ENCODE peak calls at places on chromosomes 12 and 14, in five cellular contexts. One of them, this sample, is unnamed.

GRCh38 chr12:42798811-42799438 is 209.4 kb upstream of the PRICKLE1 start:
- DNase-seq in IMR-90: peak; percentile 76
- DNase-seq in left ventricle myocardium inferior: no peak
- DNase-seq in stimulated activated CD4-positive, alpha-beta T cell treated with anti-CD3 and anti-CD28 coated beads, Interleukin-12 subunit alpha, Interleukin-12 subunit beta, amount 100 ng/mL, for 4 hours: no peak
- DNase-seq in NCI-H1694: no peak
- DNase-seq in this sample: no peak

GRCh38 chr12:124392991-124393790 is 98.3 kb downstream of the RFLNA start:
- DNase-seq in NCI-H1694: no peak
- DNase-seq in stimulated activated CD4-positive, alpha-beta T cell treated with anti-CD3 and anti-CD28 coated beads, Interleukin-12 subunit alpha, Interleukin-12 subunit beta, amount 100 ng/mL, for 4 hours: no peak
- DNase-seq in left ventricle myocardium inferior: peak; percentile 94
- DNase-seq in IMR-90: peak; percentile 58
- DNase-seq in this sample: peak; percentile 95

GRCh38 chr14:51458563-51458955 is 193.2 kb upstream of the FRMD6 start:
- DNase-seq in stimulated activated CD4-positive, alpha-beta T cell treated with anti-CD3 and anti-CD28 coated beads, Interleukin-12 subunit alpha, Interleukin-12 subunit beta, amount 100 ng/mL, for 4 hours: no peak
- DNase-seq in IMR-90: peak; percentile 99
- DNase-seq in left ventricle myocardium inferior: no peak
- DNase-seq in NCI-H1694: no peak
- DNase-seq in this sample: no peak

GRCh38 chr14:91177797-91178147 is 63.9 kb downstream of the DGLUCY start:
- DNase-seq in IMR-90: no peak
- DNase-seq in NCI-H1694: no peak
- DNase-seq in stimulated activated CD4-positive, alpha-beta T cell treated with anti-CD3 and anti-CD28 coated beads, Interleukin-12 subunit alpha, Interleukin-12 subunit beta, amount 100 ng/mL, for 4 hours: no peak
- DNase-seq in left ventricle myocardium inferior: no peak
- DNase-seq in this sample: no peak

GRCh38 chr12:56808954-56809353 is 45.8 kb downstream of the HSD17B6 start:
- DNase-seq in left ventricle myocardium inferior: no peak
- DNase-seq in NCI-H1694: no peak
- DNase-seq in IMR-90: no peak
- DNase-seq in stimulated activated CD4-positive, alpha-beta T cell treated with anti-CD3 and anti-CD28 coated beads, Interleukin-12 subunit alpha, Interleukin-12 subunit beta, amount 100 ng/mL, for 4 hours: no peak
- DNase-seq in this sample: no peak

GRCh38 chr12:46886541-46887041 is 60.8 kb upstream of the SLC38A4 start:
- DNase-seq in NCI-H1694: no peak
- DNase-seq in left ventricle myocardium inferior: no peak
- DNase-seq in stimulated activated CD4-positive, alpha-beta T cell treated with anti-CD3 and anti-CD28 coated beads, Interleukin-12 subunit alpha, Interleukin-12 subunit beta, amount 100 ng/mL, for 4 hours: no peak
- DNase-seq in IMR-90: peak; percentile 51
- DNase-seq in this sample: no peak

GRCh38 chr14:96038920-96039632 is at the start of gene C14orf132:
- DNase-seq in left ventricle myocardium inferior: peak; percentile 66
- DNase-seq in NCI-H1694: peak; percentile 72
- DNase-seq in stimulated activated CD4-positive, alpha-beta T cell treated with anti-CD3 and anti-CD28 coated beads, Interleukin-12 subunit alpha, Interleukin-12 subunit beta, amount 100 ng/mL, for 4 hours: peak; percentile 65
- DNase-seq in IMR-90: peak; percentile 48
- DNase-seq in this sample: peak; percentile 80

GRCh38 chr12:67669925-67670631 is 21.5 kb downstream of the DYRK2 start:
- DNase-seq in IMR-90: no peak
- DNase-seq in stimulated activated CD4-positive, alpha-beta T cell treated with anti-CD3 and anti-CD28 coated beads, Interleukin-12 subunit alpha, Interleukin-12 subunit beta, amount 100 ng/mL, for 4 hours: no peak
- DNase-seq in left ventricle myocardium inferior: no peak
- DNase-seq in NCI-H1694: no peak
- DNase-seq in this sample: no peak

GRCh38 chr12:111692575-111693210 is 6.8 kb downstream of the ACAD10 start:
- DNase-seq in NCI-H1694: no peak
- DNase-seq in IMR-90: peak; percentile 15
- DNase-seq in stimulated activated CD4-positive, alpha-beta T cell treated with anti-CD3 and anti-CD28 coated beads, Interleukin-12 subunit alpha, Interleukin-12 subunit beta, amount 100 ng/mL, for 4 hours: no peak
- DNase-seq in left ventricle myocardium inferior: no peak
- DNase-seq in this sample: no peak

GRCh38 chr14:29724991-29725390 is 202.7 kb downstream of the PRKD1 start:
- DNase-seq in NCI-H1694: no peak
- DNase-seq in IMR-90: peak; percentile 63
- DNase-seq in left ventricle myocardium inferior: no peak
- DNase-seq in stimulated activated CD4-positive, alpha-beta T cell treated with anti-CD3 and anti-CD28 coated beads, Interleukin-12 subunit alpha, Interleukin-12 subunit beta, amount 100 ng/mL, for 4 hours: no peak
- DNase-seq in this sample: no peak

GRCh38 chr14:51849095-51849494 is 11.3 kb upstream of the GNG2 start:
- DNase-seq in left ventricle myocardium inferior: no peak
- DNase-seq in NCI-H1694: no peak
- DNase-seq in IMR-90: peak; percentile 51
- DNase-seq in stimulated activated CD4-positive, alpha-beta T cell treated with anti-CD3 and anti-CD28 coated beads, Interleukin-12 subunit alpha, Interleukin-12 subunit beta, amount 100 ng/mL, for 4 hours: no peak
- DNase-seq in this sample: no peak

GRCh38 chr14:95577067-95577800 is 42.4 kb downstream of the GLRX5 start:
- DNase-seq in left ventricle myocardium inferior: no peak
- DNase-seq in stimulated activated CD4-positive, alpha-beta T cell treated with anti-CD3 and anti-CD28 coated beads, Interleukin-12 subunit alpha, Interleukin-12 subunit beta, amount 100 ng/mL, for 4 hours: no peak
- DNase-seq in NCI-H1694: no peak
- DNase-seq in IMR-90: no peak
- DNase-seq in this sample: no peak

GRCh38 chr12:62914443-62914909 is 20.5 kb downstream of the PPM1H start:
- DNase-seq in IMR-90: no peak
- DNase-seq in left ventricle myocardium inferior: no peak
- DNase-seq in stimulated activated CD4-positive, alpha-beta T cell treated with anti-CD3 and anti-CD28 coated beads, Interleukin-12 subunit alpha, Interleukin-12 subunit beta, amount 100 ng/mL, for 4 hours: no peak
- DNase-seq in NCI-H1694: no peak
- DNase-seq in this sample: no peak

GRCh38 chr12:108649126-108649525 is 15.4 kb upstream of the SELPLG start:
- DNase-seq in NCI-H1694: no peak
- DNase-seq in left ventricle myocardium inferior: no peak
- DNase-seq in stimulated activated CD4-positive, alpha-beta T cell treated with anti-CD3 and anti-CD28 coated beads, Interleukin-12 subunit alpha, Interleukin-12 subunit beta, amount 100 ng/mL, for 4 hours: no peak
- DNase-seq in IMR-90: peak; percentile 75
- DNase-seq in this sample: no peak

GRCh38 chr14:67191768-67192290 is 2.6 kb downstream of the GARIN2 start:
- DNase-seq in IMR-90: peak; percentile 48
- DNase-seq in left ventricle myocardium inferior: no peak
- DNase-seq in stimulated activated CD4-positive, alpha-beta T cell treated with anti-CD3 and anti-CD28 coated beads, Interleukin-12 subunit alpha, Interleukin-12 subunit beta, amount 100 ng/mL, for 4 hours: no peak
- DNase-seq in NCI-H1694: no peak
- DNase-seq in this sample: no peak

GRCh38 chr12:80218925-80219714 is 119.8 kb downstream of the OTOGL start:
- DNase-seq in stimulated activated CD4-positive, alpha-beta T cell treated with anti-CD3 and anti-CD28 coated beads, Interleukin-12 subunit alpha, Interleukin-12 subunit beta, amount 100 ng/mL, for 4 hours: no peak
- DNase-seq in NCI-H1694: no peak
- DNase-seq in IMR-90: no peak
- DNase-seq in left ventricle myocardium inferior: peak; percentile 15
- DNase-seq in this sample: peak; percentile 24

GRCh38 chr14:68687746-68688145 is 105.1 kb downstream of the ZFP36L1 start:
- DNase-seq in NCI-H1694: no peak
- DNase-seq in left ventricle myocardium inferior: no peak
- DNase-seq in IMR-90: peak; percentile 92
- DNase-seq in stimulated activated CD4-positive, alpha-beta T cell treated with anti-CD3 and anti-CD28 coated beads, Interleukin-12 subunit alpha, Interleukin-12 subunit beta, amount 100 ng/mL, for 4 hours: no peak
- DNase-seq in this sample: no peak

GRCh38 chr12:82862876-82863649 is 176.4 kb downstream of the TMTC2 start:
- DNase-seq in stimulated activated CD4-positive, alpha-beta T cell treated with anti-CD3 and anti-CD28 coated beads, Interleukin-12 subunit alpha, Interleukin-12 subunit beta, amount 100 ng/mL, for 4 hours: no peak
- DNase-seq in left ventricle myocardium inferior: no peak
- DNase-seq in IMR-90: no peak
- DNase-seq in NCI-H1694: no peak
- DNase-seq in this sample: no peak

GRCh38 chr12:64781374-64782029 is 22.3 kb upstream of the GNS start:
- DNase-seq in NCI-H1694: no peak
- DNase-seq in IMR-90: no peak
- DNase-seq in left ventricle myocardium inferior: no peak
- DNase-seq in stimulated activated CD4-positive, alpha-beta T cell treated with anti-CD3 and anti-CD28 coated beads, Interleukin-12 subunit alpha, Interleukin-12 subunit beta, amount 100 ng/mL, for 4 hours: no peak
- DNase-seq in this sample: no peak

GRCh38 chr12:69822205-69822860 is 2.7 kb upstream of the MYRFL start:
- DNase-seq in NCI-H1694: no peak
- DNase-seq in left ventricle myocardium inferior: no peak
- DNase-seq in stimulated activated CD4-positive, alpha-beta T cell treated with anti-CD3 and anti-CD28 coated beads, Interleukin-12 subunit alpha, Interleukin-12 subunit beta, amount 100 ng/mL, for 4 hours: no peak
- DNase-seq in IMR-90: no peak
- DNase-seq in this sample: no peak

GRCh38 chr12:1593232-1594044 is 943 bp downstream of the FBXL14 start:
- DNase-seq in stimulated activated CD4-positive, alpha-beta T cell treated with anti-CD3 and anti-CD28 coated beads, Interleukin-12 subunit alpha, Interleukin-12 subunit beta, amount 100 ng/mL, for 4 hours: peak; percentile 47
- DNase-seq in NCI-H1694: peak; percentile 28
- DNase-seq in left ventricle myocardium inferior: peak; percentile 48
- DNase-seq in IMR-90: no peak
- DNase-seq in this sample: peak; percentile 58

GRCh38 chr12:67151891-67152290 is 117.3 kb upstream of the CAND1 start:
- DNase-seq in IMR-90: no peak
- DNase-seq in left ventricle myocardium inferior: no peak
- DNase-seq in NCI-H1694: no peak
- DNase-seq in stimulated activated CD4-positive, alpha-beta T cell treated with anti-CD3 and anti-CD28 coated beads, Interleukin-12 subunit alpha, Interleukin-12 subunit beta, amount 100 ng/mL, for 4 hours: no peak
- DNase-seq in this sample: no peak

GRCh38 chr12:44565163-44565562 is 311.0 kb downstream of the NELL2 start:
- DNase-seq in NCI-H1694: no peak
- DNase-seq in left ventricle myocardium inferior: no peak
- DNase-seq in IMR-90: no peak
- DNase-seq in stimulated activated CD4-positive, alpha-beta T cell treated with anti-CD3 and anti-CD28 coated beads, Interleukin-12 subunit alpha, Interleukin-12 subunit beta, amount 100 ng/mL, for 4 hours: no peak
- DNase-seq in this sample: no peak

GRCh38 chr14:44995196-44995595 is 33.2 kb downstream of the TOGARAM1 start:
- DNase-seq in stimulated activated CD4-positive, alpha-beta T cell treated with anti-CD3 and anti-CD28 coated beads, Interleukin-12 subunit alpha, Interleukin-12 subunit beta, amount 100 ng/mL, for 4 hours: no peak
- DNase-seq in IMR-90: no peak
- DNase-seq in left ventricle myocardium inferior: no peak
- DNase-seq in NCI-H1694: no peak
- DNase-seq in this sample: no peak

GRCh38 chr12:93164103-93164880 is 213.4 kb upstream of the NUDT4 start:
- DNase-seq in IMR-90: peak; percentile 45
- DNase-seq in stimulated activated CD4-positive, alpha-beta T cell treated with anti-CD3 and anti-CD28 coated beads, Interleukin-12 subunit alpha, Interleukin-12 subunit beta, amount 100 ng/mL, for 4 hours: no peak
- DNase-seq in NCI-H1694: no peak
- DNase-seq in left ventricle myocardium inferior: no peak
- DNase-seq in this sample: no peak

GRCh38 chr12:51721281-51721940 is 127.1 kb downstream of the FIGNL2 start:
- DNase-seq in stimulated activated CD4-positive, alpha-beta T cell treated with anti-CD3 and anti-CD28 coated beads, Interleukin-12 subunit alpha, Interleukin-12 subunit beta, amount 100 ng/mL, for 4 hours: peak; percentile 47
- DNase-seq in IMR-90: peak; percentile 36
- DNase-seq in left ventricle myocardium inferior: peak; percentile 19
- DNase-seq in NCI-H1694: no peak
- DNase-seq in this sample: peak; percentile 60

GRCh38 chr14:101556566-101557320 is 4.6 kb upstream of the DIO3 start:
- DNase-seq in IMR-90: no peak
- DNase-seq in left ventricle myocardium inferior: no peak
- DNase-seq in stimulated activated CD4-positive, alpha-beta T cell treated with anti-CD3 and anti-CD28 coated beads, Interleukin-12 subunit alpha, Interleukin-12 subunit beta, amount 100 ng/mL, for 4 hours: no peak
- DNase-seq in NCI-H1694: no peak
- DNase-seq in this sample: no peak

GRCh38 chr14:68358978-68359861 is 433.6 kb downstream of the ZFP36L1 start:
- DNase-seq in stimulated activated CD4-positive, alpha-beta T cell treated with anti-CD3 and anti-CD28 coated beads, Interleukin-12 subunit alpha, Interleukin-12 subunit beta, amount 100 ng/mL, for 4 hours: no peak
- DNase-seq in left ventricle myocardium inferior: no peak
- DNase-seq in IMR-90: no peak
- DNase-seq in NCI-H1694: no peak
- DNase-seq in this sample: no peak

GRCh38 chr14:76772300-76773187 is 11.3 kb downstream of the VASH1 start:
- DNase-seq in IMR-90: peak; percentile 61
- DNase-seq in stimulated activated CD4-positive, alpha-beta T cell treated with anti-CD3 and anti-CD28 coated beads, Interleukin-12 subunit alpha, Interleukin-12 subunit beta, amount 100 ng/mL, for 4 hours: no peak
- DNase-seq in NCI-H1694: no peak
- DNase-seq in left ventricle myocardium inferior: peak; percentile 60
- DNase-seq in this sample: peak; percentile 61

GRCh38 chr12:86373813-86374212 is 117.6 kb upstream of the MGAT4C start:
- DNase-seq in left ventricle myocardium inferior: no peak
- DNase-seq in stimulated activated CD4-positive, alpha-beta T cell treated with anti-CD3 and anti-CD28 coated beads, Interleukin-12 subunit alpha, Interleukin-12 subunit beta, amount 100 ng/mL, for 4 hours: no peak
- DNase-seq in NCI-H1694: no peak
- DNase-seq in IMR-90: no peak
- DNase-seq in this sample: no peak

GRCh38 chr12:131364903-131365820 is 345.7 kb upstream of the SFSWAP start:
- DNase-seq in left ventricle myocardium inferior: no peak
- DNase-seq in NCI-H1694: no peak
- DNase-seq in stimulated activated CD4-positive, alpha-beta T cell treated with anti-CD3 and anti-CD28 coated beads, Interleukin-12 subunit alpha, Interleukin-12 subunit beta, amount 100 ng/mL, for 4 hours: no peak
- DNase-seq in IMR-90: no peak
- DNase-seq in this sample: no peak

GRCh38 chr14:76537912-76538647 is 162.1 kb downstream of the ESRRB start:
- DNase-seq in stimulated activated CD4-positive, alpha-beta T cell treated with anti-CD3 and anti-CD28 coated beads, Interleukin-12 subunit alpha, Interleukin-12 subunit beta, amount 100 ng/mL, for 4 hours: no peak
- DNase-seq in left ventricle myocardium inferior: no peak
- DNase-seq in NCI-H1694: no peak
- DNase-seq in IMR-90: no peak
- DNase-seq in this sample: no peak

GRCh38 chr14:46054526-46054925 is 597.1 kb downstream of the RPL10L start:
- DNase-seq in IMR-90: peak; percentile 79
- DNase-seq in stimulated activated CD4-positive, alpha-beta T cell treated with anti-CD3 and anti-CD28 coated beads, Interleukin-12 subunit alpha, Interleukin-12 subunit beta, amount 100 ng/mL, for 4 hours: no peak
- DNase-seq in NCI-H1694: no peak
- DNase-seq in left ventricle myocardium inferior: no peak
- DNase-seq in this sample: no peak

GRCh38 chr12:46557539-46558373 is 185.2 kb upstream of the SLC38A2 start:
- DNase-seq in left ventricle myocardium inferior: no peak
- DNase-seq in stimulated activated CD4-positive, alpha-beta T cell treated with anti-CD3 and anti-CD28 coated beads, Interleukin-12 subunit alpha, Interleukin-12 subunit beta, amount 100 ng/mL, for 4 hours: no peak
- DNase-seq in NCI-H1694: no peak
- DNase-seq in IMR-90: peak; percentile 59
- DNase-seq in this sample: no peak

GRCh38 chr14:24264298-24264697 is 1.3 kb upstream of the TGM1 start:
- DNase-seq in left ventricle myocardium inferior: no peak
- DNase-seq in NCI-H1694: no peak
- DNase-seq in stimulated activated CD4-positive, alpha-beta T cell treated with anti-CD3 and anti-CD28 coated beads, Interleukin-12 subunit alpha, Interleukin-12 subunit beta, amount 100 ng/mL, for 4 hours: no peak
- DNase-seq in IMR-90: no peak
- DNase-seq in this sample: no peak

GRCh38 chr14:99241314-99242035 is 30.5 kb downstream of the BCL11B start:
- DNase-seq in left ventricle myocardium inferior: no peak
- DNase-seq in IMR-90: no peak
- DNase-seq in stimulated activated CD4-positive, alpha-beta T cell treated with anti-CD3 and anti-CD28 coated beads, Interleukin-12 subunit alpha, Interleukin-12 subunit beta, amount 100 ng/mL, for 4 hours: no peak
- DNase-seq in NCI-H1694: peak; percentile 61
- DNase-seq in this sample: no peak